ENCODE peak calls at places on chromosomes 3 and 15, in nine cellular contexts. F is progenitor cell of endocrine pancreas, K is colonic mucosa, C is GM12878, T is uterus, E is coronary artery, S is neural progenitor cell, I is GM20000, G is choroid plexus epithelial cell. P is an unnamed sample.
A peak's percentile ranks its signal among the peaks of the same experiment; 100 is the strongest.

GRCh38 chr15:89395461-89395875 is 60.8 kb upstream of the POLG start:
- DNase-seq in F (no peak), K (no peak), C (no peak), T (no peak), E (no peak), S (no peak), I (no peak), G (no peak), P (no peak)

GRCh38 chr15:46296002-46296401 is 661.2 kb downstream of the SQOR start:
- DNase-seq in F (no peak), K (no peak), C (no peak), T (no peak), E (no peak), S (no peak), I (no peak), G (no peak), P (no peak)

GRCh38 chr3:128781164-128781563 is 55.2 kb downstream of the RAB7A start:
- DNase-seq in F (no peak), K (no peak), C (no peak), T (no peak), E (no peak), S (no peak), I (no peak), G (no peak), P (no peak)

GRCh38 chr3:179801263-179801662 is 148.4 kb downstream of the USP13 start:
- DNase-seq in F (no peak), K (no peak), C (no peak), T (no peak), E (no peak), S (no peak), I (no peak), G (peak; percentile 97), P (no peak)

GRCh38 chr3:50128001-50128400 is 27.1 kb upstream of the SEMA3F start:
- DNase-seq in F (no peak), K (no peak), C (no peak), T (no peak), E (no peak), S (no peak), I (no peak), G (no peak), P (no peak)

GRCh38 chr3:131231710-131232348 is 149.7 kb upstream of the NUDT16 start:
- DNase-seq in F (no peak), K (no peak), C (no peak), T (no peak), E (no peak), S (no peak), I (no peak), G (peak; percentile 62), P (no peak)

GRCh38 chr3:72274511-72275295 is 489.8 kb upstream of the PROK2 start:
- DNase-seq in F (no peak), K (peak; percentile 77), C (no peak), T (peak; percentile 58), E (no peak), S (no peak), I (peak; percentile 39), G (peak; percentile 88), P (no peak)

GRCh38 chr15:52318729-52319500 is 23.3 kb upstream of the MYO5C start:
- DNase-seq in F (no peak), K (no peak), C (no peak), T (no peak), E (no peak), S (no peak), I (no peak), G (no peak), P (no peak)

GRCh38 chr3:173221010-173221409 is 80.0 kb upstream of the SPATA16 start:
- DNase-seq in F (no peak), K (no peak), C (no peak), T (no peak), E (no peak), S (peak; percentile 5), I (no peak), G (peak; percentile 6), P (no peak)

GRCh38 chr3:59611649-59612431 is 562.0 kb upstream of the CFAP20DC start:
- DNase-seq in F (no peak), K (no peak), C (no peak), T (no peak), E (no peak), S (no peak), I (no peak), G (no peak), P (no peak)

GRCh38 chr3:14461748-14462324 is 59.4 kb downstream of the SLC6A6 start:
- DNase-seq in F (no peak), K (peak; percentile 56), C (no peak), T (no peak), E (no peak), S (peak; percentile 80), I (peak; percentile 61), G (peak; percentile 85), P (no peak)

GRCh38 chr3:52777959-52778805 is 783 bp downstream of the ITIH1 start:
- DNase-seq in F (peak; percentile 7), K (no peak), C (no peak), T (peak; percentile 7), E (no peak), S (peak; percentile 1), I (no peak), G (no peak), P (peak; percentile 67)

GRCh38 chr3:66473181-66473580 is 27.6 kb downstream of the LRIG1 start:
- DNase-seq in F (no peak), K (no peak), C (no peak), T (no peak), E (no peak), S (no peak), I (no peak), G (peak; percentile 53), P (no peak)

GRCh38 chr15:32649336-32649735 is 7.8 kb downstream of the SCG5 start:
- DNase-seq in F (no peak), K (no peak), C (no peak), T (no peak), E (no peak), S (peak; percentile 56), I (no peak), G (peak; percentile 62), P (no peak)

GRCh38 chr3:108222813-108223307 is 636 bp upstream of the IFT57 start:
- DNase-seq in F (no peak), K (no peak), C (no peak), T (no peak), E (no peak), S (peak; percentile 72), I (no peak), G (peak; percentile 37), P (no peak)

GRCh38 chr3:127151992-127152391 is 40.9 kb upstream of the PRR23E start:
- DNase-seq in F (no peak), K (no peak), C (no peak), T (no peak), E (no peak), S (no peak), I (no peak), G (no peak), P (no peak)

GRCh38 chr3:123632161-123632655 is 47.4 kb upstream of the HACD2 start:
- DNase-seq in F (no peak), K (no peak), C (no peak), T (peak; percentile 75), E (peak; percentile 67), S (peak; percentile 22), I (no peak), G (peak; percentile 74), P (no peak)

GRCh38 chr3:74445541-74445940 is 168.9 kb downstream of the CNTN3 start:
- DNase-seq in F (no peak), K (no peak), C (no peak), T (no peak), E (no peak), S (no peak), I (no peak), G (peak; percentile 15), P (no peak)

GRCh38 chr3:160935413-160936095 is 169.6 kb downstream of the B3GALNT1 start:
- DNase-seq in F (no peak), K (no peak), C (no peak), T (no peak), E (no peak), S (no peak), I (no peak), G (peak; percentile 17), P (no peak)

DNA sequence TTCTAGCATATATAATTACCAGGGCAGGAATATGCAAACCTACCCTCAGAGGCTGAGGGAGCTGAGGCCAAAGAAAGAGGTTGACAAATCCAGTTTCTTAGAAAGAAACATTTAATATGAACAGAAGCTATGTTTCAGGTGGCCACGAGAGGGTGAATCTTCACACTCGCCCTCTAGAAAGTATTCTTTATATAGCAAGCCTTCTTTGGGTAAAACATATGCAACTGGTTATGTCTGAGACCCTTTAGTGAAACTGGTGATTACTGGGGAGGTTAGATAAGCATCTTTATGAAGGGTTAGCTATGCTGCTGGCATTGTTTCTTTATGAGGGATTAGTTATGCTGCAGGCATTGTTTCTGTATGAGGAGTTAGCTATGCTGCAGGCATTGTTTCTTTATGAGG is 50.7 kb upstream of the GOLGA6L2 start:
- DNase-seq in F (no peak), K (no peak), C (no peak), T (no peak), E (no peak), S (peak; percentile 19), I (no peak), G (peak; percentile 28), P (no peak)
- TF ChIP-seq CTCF in F (peak; percentile 48), K (peak; percentile 26), C (peak; percentile 19), T (no peak), E (no peak), S (peak; percentile 41), I (no peak), G (peak; percentile 58), P (peak; percentile 36)

DNA sequence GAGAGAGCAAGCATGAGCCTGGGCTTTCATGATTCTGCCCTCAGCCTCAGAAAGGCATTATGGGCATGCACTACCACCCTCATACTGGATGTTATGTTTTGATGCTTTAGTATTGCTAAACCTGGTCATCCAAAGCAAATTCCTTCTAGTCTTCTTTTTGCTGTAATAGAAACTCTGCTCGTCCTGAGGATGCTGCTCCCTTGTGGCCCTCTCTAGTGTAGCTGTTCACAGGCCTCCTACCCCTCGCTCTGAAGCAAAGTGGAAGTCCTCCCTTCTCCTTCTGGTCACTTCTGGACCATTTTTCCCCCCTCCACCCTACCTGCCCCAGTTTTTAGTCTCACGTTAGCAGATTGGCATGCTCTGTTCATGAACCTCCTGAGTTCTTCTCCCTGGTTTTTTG is 22.9 kb upstream of the CCNL1 start:
- DNase-seq in F (no peak), K (no peak), C (no peak), T (no peak), E (no peak), S (no peak), I (no peak), G (peak; percentile 44), P (no peak)
- TF ChIP-seq CTCF in F (no peak), K (no peak), C (no peak), T (no peak), E (no peak), S (no peak), I (no peak), G (peak; percentile 46), P (no peak)

DNA sequence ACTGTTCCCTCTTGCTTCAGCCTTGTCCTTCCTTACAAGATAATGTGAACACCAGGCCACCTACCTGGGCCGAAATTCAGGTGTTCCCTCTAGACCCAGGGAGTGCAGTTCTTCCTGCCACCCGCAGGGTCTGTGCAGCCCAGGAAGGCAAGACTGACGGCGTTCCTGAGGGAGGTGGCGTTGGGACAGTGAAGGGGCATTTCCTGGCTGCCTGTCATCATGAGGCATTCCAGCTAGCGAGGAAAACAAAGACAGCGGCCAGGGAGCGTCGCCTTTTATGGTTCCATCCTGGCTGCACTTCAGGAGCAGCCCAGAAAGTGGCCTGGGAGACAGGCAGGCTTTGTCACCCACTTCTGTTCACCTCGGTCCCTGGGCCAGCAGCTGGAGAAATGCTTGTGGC is 84.8 kb upstream of the WNT5A start:
- DNase-seq in F (no peak), K (peak; percentile 34), C (no peak), T (no peak), E (no peak), S (peak; percentile 83), I (no peak), G (no peak), P (no peak)
- TF ChIP-seq CTCF in F (peak; percentile 44), K (no peak), C (no peak), T (no peak), E (no peak), S (peak; percentile 45), I (no peak), G (peak; percentile 15), P (no peak)

GRCh38 chr15:58303236-58303635 is 128.6 kb upstream of the LIPC start:
- DNase-seq in F (no peak), K (no peak), C (no peak), T (no peak), E (no peak), S (no peak), I (no peak), G (no peak), P (no peak)
- TF ChIP-seq CTCF in F (no peak), K (no peak), C (no peak), T (no peak), E (no peak), S (no peak), I (no peak), G (no peak), P (no peak)

P was measured in osteocyte.